ENCODE peak calls at places on chromosomes 3 and 15, in ten cellular contexts. Y is OCI-LY7; H is CD8-positive, alpha-beta T cell; R is right lobe of liver; C is CD4-positive, alpha-beta memory T cell; W is effector memory CD4-positive, alpha-beta T cell; G is A549; F is left lung; P is HepG2; B is upper lobe of left lung. U is an unnamed sample.
A peak's percentile ranks its signal among the peaks of the same experiment; 100 is the strongest.

GRCh38 chr3:14861031-14861430 is 42.3 kb downstream of the FGD5 start:
- DNase-seq in G (no peak), Y (no peak), B (no peak), P (no peak), W (no peak), F (no peak), C (no peak), H (no peak), R (no peak), U (no peak)

GRCh38 chr15:96838088-96838487 is 507.6 kb downstream of the NR2F2 start:
- DNase-seq in C (no peak), B (no peak), Y (no peak), F (no peak), R (no peak), G (no peak), H (no peak), P (no peak), W (no peak), U (no peak)

GRCh38 chr3:58434170-58434507 is 507 bp upstream of the PDHB start:
- DNase-seq in Y (no peak), B (no peak), W (no peak), R (no peak), F (no peak), H (no peak), P (no peak), C (no peak), G (no peak), U (no peak)

GRCh38 chr3:21789730-21790129 is 38.7 kb upstream of the ZNF385D start:
- DNase-seq in W (no peak), R (no peak), H (no peak), P (no peak), Y (no peak), G (no peak), C (no peak), B (no peak), F (no peak), U (no peak)

GRCh38 chr3:139187648-139188047 is 143.0 kb upstream of the PRR23C start:
- DNase-seq in C (no peak), R (no peak), F (no peak), B (no peak), P (no peak), W (no peak), G (no peak), H (no peak), Y (no peak), U (no peak)

GRCh38 chr3:46710671-46711295 is 6.9 kb downstream of the PRSS50 start:
- DNase-seq in P (no peak), H (no peak), F (no peak), G (no peak), Y (no peak), C (no peak), B (no peak), W (no peak), R (peak; percentile 17), U (no peak)

GRCh38 chr3:87836026-87836425 is 222.8 kb downstream of the CGGBP1 start:
- DNase-seq in F (no peak), G (no peak), H (no peak), Y (no peak), W (no peak), B (no peak), P (no peak), R (no peak), C (no peak), U (no peak)

GRCh38 chr15:72785452-72786243 is 2.1 kb upstream of the ADPGK start:
- DNase-seq in R (no peak), C (peak; percentile 60), F (no peak), H (peak; percentile 44), P (no peak), W (peak; percentile 70), G (no peak), Y (no peak), B (no peak), U (peak; percentile 28)

GRCh38 chr3:126127904-126128303 is 44.0 kb upstream of the SLC41A3 start:
- DNase-seq in W (no peak), F (no peak), H (no peak), G (no peak), R (peak; percentile 47), C (no peak), P (no peak), Y (no peak), B (peak; percentile 25), U (no peak)

DNA sequence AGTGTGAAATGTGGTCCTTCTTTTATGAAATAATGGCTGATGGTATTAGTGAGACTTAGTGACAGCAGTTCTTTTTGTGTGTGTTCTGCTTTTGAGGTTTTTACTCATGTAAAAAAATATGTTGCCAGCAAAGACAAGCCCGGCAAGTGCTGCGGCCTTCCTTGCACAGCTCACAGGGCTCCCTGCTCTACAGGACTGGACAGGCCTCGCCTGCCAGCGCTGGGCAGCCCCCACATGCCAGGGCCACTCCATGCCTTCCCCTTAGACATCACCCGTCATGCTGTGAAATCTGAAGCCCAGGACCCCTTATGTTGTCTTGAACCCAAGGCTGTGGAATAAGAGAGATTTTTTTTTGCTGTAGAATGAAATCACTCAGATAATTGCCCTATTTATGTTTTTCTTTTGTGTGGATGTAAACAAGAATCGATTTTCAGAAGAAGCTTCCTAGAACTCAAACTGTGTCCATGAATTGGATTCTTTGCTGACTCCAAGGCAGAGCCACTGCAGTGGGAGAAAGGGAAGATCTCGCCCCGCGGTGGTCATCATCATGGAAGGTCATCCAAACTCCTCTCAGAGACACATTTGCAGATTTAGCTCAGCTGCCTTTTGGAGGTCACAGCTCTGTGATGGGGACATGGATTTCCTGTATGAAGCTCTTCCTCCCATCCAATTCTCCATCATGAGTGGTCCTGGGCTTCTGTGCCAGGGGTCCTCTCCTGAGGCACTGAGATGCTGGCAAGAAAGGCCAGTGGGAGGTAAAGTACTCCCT is 150.8 kb downstream of the ATP10A start:
- DNase-seq in G (no peak), W (no peak), P (no peak), R (peak; percentile 32), H (no peak), C (no peak), B (peak; percentile 53), Y (no peak), F (no peak), U (no peak)
- H3K9me3 ChIP-seq in G (no peaks in the 10 kb centered on the region), W (no peaks in the 10 kb centered on the region), P (no peaks in the 10 kb centered on the region), R (no peaks in the 10 kb centered on the region), H (no peaks in the 10 kb centered on the region), C (no peaks in the 10 kb centered on the region), B (no peaks in the 10 kb centered on the region), Y (no peaks in the 10 kb centered on the region), F (no peaks in the 10 kb centered on the region), U (no peaks in the 10 kb centered on the region)

GRCh38 chr15:20356444-20357138 is 185.0 kb downstream of the GOLGA6L6 start:
- DNase-seq in P (peak; percentile 45), Y (peak; percentile 59), W (peak; percentile 64), R (peak; percentile 53), B (peak; percentile 90), F (no peak), C (peak; percentile 84), G (peak; percentile 80), H (peak; percentile 85), U (peak; percentile 58)

GRCh38 chr15:20358066-20358780 is 183.4 kb downstream of the GOLGA6L6 start:
- DNase-seq in R (peak; percentile 50), W (no peak), G (no peak), C (no peak), B (peak; percentile 90), H (no peak), F (no peak), Y (no peak), P (no peak), U (no peak)

GRCh38 chr15:20355256-20355868 is 186.2 kb downstream of the GOLGA6L6 start:
- DNase-seq in Y (no peak), W (no peak), B (peak; percentile 64), G (no peak), H (no peak), P (no peak), R (peak; percentile 48), F (no peak), C (no peak), U (no peak)

GRCh38 chr15:20358781-20359414 is 182.7 kb downstream of the GOLGA6L6 start:
- DNase-seq in B (no peak), C (no peak), Y (no peak), W (no peak), P (no peak), H (no peak), F (no peak), G (no peak), R (no peak), U (no peak)

GRCh38 chr15:20357139-20358065 is 184.2 kb downstream of the GOLGA6L6 start:
- DNase-seq in W (no peak), P (no peak), Y (no peak), R (peak; percentile 49), G (no peak), C (no peak), F (no peak), B (peak; percentile 90), H (no peak), U (no peak)
- H3K9me3 ChIP-seq in W (no peaks in the 10 kb centered on the region), P (no peaks in the 10 kb centered on the region), Y (no peaks in the 10 kb centered on the region), R (no peaks in the 10 kb centered on the region), G (peaks cover 9% of the 10 kb centered on the region), C (no peaks in the 10 kb centered on the region), F (no peaks in the 10 kb centered on the region), B (no peaks in the 10 kb centered on the region), H (no peaks in the 10 kb centered on the region), U (no peaks in the 10 kb centered on the region)

DNA sequence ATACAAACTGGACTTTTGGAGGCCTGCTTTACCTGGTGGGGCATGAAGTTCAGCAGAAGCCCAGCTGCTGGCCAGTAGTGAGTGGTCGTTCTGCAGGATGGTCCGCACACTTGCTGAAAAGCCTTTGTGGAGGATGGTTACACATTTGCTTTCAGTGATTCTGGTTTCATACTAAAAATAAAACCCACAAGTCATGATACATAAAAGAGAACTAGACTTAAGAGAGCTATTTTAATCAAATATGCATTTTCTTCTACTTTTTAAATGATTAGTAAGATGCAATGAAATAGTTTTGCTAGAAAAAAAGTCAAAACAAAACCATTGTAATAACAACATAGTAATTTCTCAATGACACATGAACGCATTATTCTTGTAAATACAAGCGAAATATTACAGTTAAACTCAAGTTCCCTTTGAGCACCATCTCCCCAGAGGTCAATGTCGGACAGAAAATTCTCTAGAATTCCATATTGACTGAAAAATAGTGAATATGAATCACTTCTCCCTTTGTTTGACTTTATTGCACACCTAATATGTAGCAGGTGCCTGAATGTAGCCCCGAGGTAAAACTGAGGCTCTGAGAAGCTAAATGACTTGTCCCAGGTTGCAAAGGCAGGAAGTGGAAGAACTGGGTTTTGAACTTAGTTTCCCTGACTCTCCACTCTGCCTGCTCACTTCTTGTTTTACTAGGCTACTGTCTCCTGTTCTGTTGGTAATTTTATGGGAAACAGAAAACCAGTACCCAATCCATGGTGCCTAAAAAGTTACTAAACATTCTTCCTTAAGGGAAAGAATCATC is 8.3 kb downstream of the IL5RA start:
- DNase-seq in W (no peak), B (no peak), R (no peak), H (no peak), C (no peak), G (no peak), F (no peak), Y (no peak), P (no peak), U (no peak)
- H3K9me3 ChIP-seq in W (no peaks in the 10 kb centered on the region), B (no peaks in the 10 kb centered on the region), R (no peaks in the 10 kb centered on the region), H (no peaks in the 10 kb centered on the region), C (no peaks in the 10 kb centered on the region), G (no peaks in the 10 kb centered on the region), F (no peaks in the 10 kb centered on the region), Y (no peaks in the 10 kb centered on the region), P (no peaks in the 10 kb centered on the region), U (no peaks in the 10 kb centered on the region)

DNA sequence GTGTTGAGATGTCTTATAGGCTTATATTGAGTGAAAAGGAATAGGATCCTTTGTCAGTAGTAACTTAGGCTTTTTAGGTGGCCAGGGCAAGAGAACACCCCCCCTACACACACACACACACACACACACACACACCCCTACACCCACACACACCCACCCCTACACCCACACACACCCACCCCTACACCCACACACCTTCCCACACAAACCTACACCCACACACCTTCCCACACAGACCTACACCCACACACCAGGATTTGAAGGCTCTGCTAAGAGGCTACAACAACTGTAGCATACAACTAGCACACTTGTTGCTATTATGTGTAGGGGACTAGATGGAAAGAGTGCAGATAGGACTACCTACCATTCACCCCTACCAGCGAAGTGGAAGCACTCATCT is 172.6 kb downstream of the PGPEP1L start:
- DNase-seq in R (no peak), B (no peak), F (no peak), P (no peak), W (no peak), Y (no peak), C (no peak), G (no peak), H (no peak), U (no peak)
- H3K9me3 ChIP-seq in R (peaks cover 3% of the 10 kb centered on the region), B (peaks cover 30% of the 10 kb centered on the region), F (no peaks in the 10 kb centered on the region), P (peaks cover 22% of the 10 kb centered on the region), W (peaks cover 10% of the 10 kb centered on the region), Y (peaks cover 11% of the 10 kb centered on the region), C (no peaks in the 10 kb centered on the region), G (peaks cover 44% of the 10 kb centered on the region), H (peaks cover 16% of the 10 kb centered on the region), U (peaks cover 7% of the 10 kb centered on the region)

U was measured in T-helper 17 cell.